ENCODE peak calls at places on chromosome 21, in four cellular contexts. K, C, Y and D are unnamed samples.

GRCh38 chr21:44263221-44263671 is 1.5 kb upstream of the DNMT3L start:
- DNase-seq in K (no peak), C (no peak), Y (peak; percentile 94), D (peak; percentile 40)

GRCh38 chr21:40118527-40118926 is 251.3 kb downstream of the PCP4 start:
- DNase-seq in K (no peak), C (no peak), Y (no peak), D (no peak)

GRCh38 chr21:36319767-36320420 is at the start of gene MORC3:
- DNase-seq in Y (peak; percentile 99), C (peak; percentile 99), K (peak; percentile 74), D (peak; percentile 100)

GRCh38 chr21:40176732-40177131 is 309.5 kb downstream of the PCP4 start:
- DNase-seq in K (no peak), C (no peak), Y (no peak), D (no peak)

GRCh38 chr21:34129039-34129891 is 55.9 kb downstream of the MRPS6 start:
- DNase-seq in C (peak; percentile 78), K (no peak), Y (peak; percentile 67), D (peak; percentile 69)

GRCh38 chr21:14864211-14865021 is 200.4 kb downstream of the NRIP1 start:
- DNase-seq in Y (peak; percentile 87), K (no peak), C (peak; percentile 42), D (peak; percentile 59)

GRCh38 chr21:14057313-14057712 is 153.4 kb downstream of the LIPI start:
- DNase-seq in Y (no peak), K (no peak), C (no peak), D (no peak)

GRCh38 chr21:43640437-43640836 is 18.9 kb downstream of the HSF2BP start:
- DNase-seq in Y (no peak), K (no peak), C (no peak), D (no peak)

GRCh38 chr21:14771587-14771986 is 225.5 kb upstream of the SAMSN1 start:
- DNase-seq in Y (no peak), K (no peak), C (no peak), D (no peak)

GRCh38 chr21:16059981-16060380 is 330.2 kb downstream of the USP25 start:
- DNase-seq in Y (no peak), K (no peak), C (no peak), D (no peak)

GRCh38 chr21:16079830-16080229 is 350.0 kb downstream of the USP25 start:
- DNase-seq in K (no peak), C (no peak), Y (no peak), D (no peak)

GRCh38 chr21:38716942-38717341 is 88.8 kb upstream of the ETS2 start:
- DNase-seq in C (no peak), Y (no peak), K (no peak), D (no peak)

GRCh38 chr21:42793774-42794173 is 85.6 kb downstream of the WDR4 start:
- DNase-seq in Y (peak; percentile 70), C (no peak), K (no peak), D (no peak)

GRCh38 chr21:39502631-39503030 is 50.9 kb downstream of the SH3BGR start:
- DNase-seq in Y (no peak), K (no peak), C (no peak), D (no peak)

GRCh38 chr21:43598416-43599120 is 60.7 kb downstream of the HSF2BP start:
- DNase-seq in Y (no peak), K (no peak), C (no peak), D (no peak)

GRCh38 chr21:36909901-36910561 is 56.4 kb downstream of the HLCS start:
- DNase-seq in Y (no peak), K (no peak), C (peak; percentile 93), D (peak; percentile 80)

GRCh38 chr21:14982336-14982735 is 82.5 kb downstream of the NRIP1 start:
- DNase-seq in K (no peak), Y (no peak), C (no peak), D (peak; percentile 70)

GRCh38 chr21:35377505-35378090 is 328.5 kb upstream of the RUNX1 start:
- DNase-seq in C (no peak), Y (no peak), K (no peak), D (no peak)

GRCh38 chr21:33522950-33523349 is 19.0 kb downstream of the GART start:
- DNase-seq in K (no peak), Y (no peak), C (no peak), D (no peak)

GRCh38 chr21:35716886-35717285 is 343.4 kb downstream of the SETD4 start:
- DNase-seq in C (no peak), Y (no peak), K (no peak), D (no peak)

GRCh38 chr21:28742527-28742926 is 250.2 kb downstream of the LTN1 start:
- DNase-seq in Y (no peak), C (no peak), K (no peak), D (no peak)

GRCh38 chr21:28743723-28744122 is 249.0 kb downstream of the LTN1 start:
- DNase-seq in C (no peak), Y (no peak), K (no peak), D (no peak)

GRCh38 chr21:28745131-28746055 is 247.3 kb downstream of the LTN1 start:
- DNase-seq in K (no peak), C (peak; percentile 87), Y (peak; percentile 90), D (peak; percentile 74)

GRCh38 chr21:28747464-28747863 is 245.2 kb downstream of the LTN1 start:
- DNase-seq in Y (no peak), C (no peak), K (no peak), D (no peak)

GRCh38 chr21:28746166-28746565 is 246.5 kb downstream of the LTN1 start:
- DNase-seq in K (no peak), Y (no peak), C (no peak), D (no peak)
- H3K9me3 ChIP-seq in K (no peaks in the 10 kb centered on the region), Y (no peaks in the 10 kb centered on the region), C (no peaks in the 10 kb centered on the region), D (no peaks in the 10 kb centered on the region)

DNA sequence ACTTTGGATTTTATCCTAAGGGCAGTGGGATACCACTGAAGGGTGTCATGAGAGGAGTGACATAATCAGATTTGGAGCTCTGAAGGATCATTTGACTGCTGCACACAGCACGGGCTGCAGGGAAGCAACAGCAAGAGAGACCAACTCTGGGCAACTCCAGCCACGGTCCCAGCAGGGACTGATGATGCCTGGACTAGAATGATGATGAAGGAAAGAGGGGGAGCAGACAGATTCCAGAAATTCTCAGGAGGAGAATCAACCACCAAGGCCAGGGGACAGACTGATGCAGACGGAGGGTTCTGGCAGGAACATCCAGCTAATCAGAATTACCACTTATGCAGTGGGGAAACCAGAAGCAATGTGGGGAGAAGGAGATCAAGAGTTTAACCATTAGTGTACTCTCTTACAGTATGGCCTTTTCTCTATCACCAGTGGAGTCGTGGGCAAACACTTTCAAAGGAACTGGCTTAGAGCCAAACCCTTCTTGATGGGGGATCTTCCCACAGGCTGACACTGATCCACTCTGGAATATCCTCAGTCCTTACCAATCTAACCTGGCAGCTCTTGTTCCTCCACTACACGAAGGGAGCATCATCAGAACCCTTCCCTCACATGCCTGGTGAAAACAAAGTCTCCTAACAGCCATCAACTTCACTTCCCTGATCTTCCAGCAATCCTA is 3.3 kb downstream of the URB1 start:
- DNase-seq in Y (no peak), K (no peak), C (no peak), D (no peak)
- H3K4me3 ChIP-seq in Y (no peak overlapping the region), K (no peak overlapping the region), C (no peak overlapping the region), D (no peak overlapping the region)

DNA sequence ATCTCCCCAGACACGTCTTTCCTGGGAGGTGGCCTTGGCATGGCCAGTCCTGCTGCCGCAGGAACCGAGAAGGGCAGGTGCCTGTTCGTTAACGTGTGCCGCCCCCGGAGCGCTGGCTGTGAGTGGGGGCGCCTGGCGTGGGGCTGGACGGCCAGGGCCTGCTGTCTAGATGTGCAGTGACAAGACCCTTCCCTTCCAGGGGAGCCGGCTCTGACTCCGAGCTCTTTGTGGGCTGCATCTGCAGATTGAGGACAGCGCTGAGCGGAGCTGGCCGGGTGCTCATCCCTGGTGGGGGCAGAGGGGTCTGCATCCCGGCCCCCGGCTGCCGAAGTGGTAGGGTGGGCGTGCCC is 13.0 kb downstream of the COL18A1 start:
- DNase-seq in K (no peak), Y (peak; percentile 31), C (no peak), D (no peak)
- H3K27ac ChIP-seq in K (no peak overlapping the region), Y (peak overlapping the region; percentile 55), C (no peak overlapping the region), D (no peak overlapping the region)

DNA sequence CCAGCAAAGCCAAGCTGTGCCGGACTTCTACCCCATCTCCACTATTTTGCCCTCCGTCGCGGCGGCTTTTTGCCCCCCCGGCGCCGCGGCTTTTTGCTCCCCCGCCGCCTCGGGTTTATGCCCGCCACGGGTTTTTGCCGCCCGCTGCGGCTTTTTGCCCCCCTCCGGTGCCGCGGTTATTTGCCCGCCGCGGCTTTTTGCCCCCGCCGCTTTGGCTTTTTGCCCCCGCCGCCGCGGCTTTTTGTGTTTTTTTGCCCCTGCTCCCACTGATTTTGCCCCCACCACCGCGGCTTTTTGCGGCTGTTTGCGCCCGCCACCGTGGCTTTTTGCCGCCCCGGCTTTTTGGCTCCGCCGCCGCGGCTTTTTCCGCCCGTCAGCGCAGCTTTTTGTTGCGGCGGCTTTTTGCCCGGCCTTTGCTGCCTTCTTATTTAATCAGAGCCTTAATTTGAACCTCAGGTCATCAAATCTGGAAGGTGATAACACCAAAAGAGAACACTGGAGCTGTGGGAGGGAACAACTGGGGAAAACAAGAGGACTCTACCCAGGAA is 106.0 kb downstream of the TPTE start:
- DNase-seq in C (no peak), K (no peak), Y (no peak), D (no peak)
- H3K9me3 ChIP-seq in C (peaks cover 18% of the 10 kb centered on the region), K (peaks cover 23% of the 10 kb centered on the region), Y (peaks cover 56% of the 10 kb centered on the region), D (no peaks in the 10 kb centered on the region)

GRCh38 chr21:26945916-26946315 is 21.0 kb downstream of the ADAMTS5 start:
- DNase-seq in C (no peak), Y (peak; percentile 54), K (no peak), D (no peak)
- H3K4me3 ChIP-seq in C (no peak overlapping the region), Y (no peak overlapping the region), K (no peak overlapping the region), D (no peak overlapping the region)

GRCh38 chr21:41677671-41678015 is 89.2 kb downstream of the RIPK4 start:
- DNase-seq in C (no peak), K (no peak), Y (peak; percentile 35), D (peak; percentile 71)

GRCh38 chr21:41678944-41679343 is 87.9 kb downstream of the RIPK4 start:
- DNase-seq in K (peak; percentile 42), C (peak; percentile 78), Y (peak; percentile 98), D (peak; percentile 96)

GRCh38 chr21:41680444-41681335 is 86.2 kb downstream of the RIPK4 start:
- DNase-seq in Y (peak; percentile 63), C (no peak), K (no peak), D (no peak)

GRCh38 chr21:41676198-41676597 is 90.7 kb downstream of the RIPK4 start:
- DNase-seq in K (no peak), Y (no peak), C (no peak), D (no peak)

GRCh38 chr21:41678016-41678935 is 88.6 kb downstream of the RIPK4 start:
- DNase-seq in Y (peak; percentile 76), K (no peak), C (no peak), D (peak; percentile 64)
- H3K27ac ChIP-seq in Y (peak overlapping the region; percentile 58), K (peak overlapping the region; percentile 94), C (peak overlapping the region; percentile 39), D (peak overlapping the region; percentile 86)

DNA sequence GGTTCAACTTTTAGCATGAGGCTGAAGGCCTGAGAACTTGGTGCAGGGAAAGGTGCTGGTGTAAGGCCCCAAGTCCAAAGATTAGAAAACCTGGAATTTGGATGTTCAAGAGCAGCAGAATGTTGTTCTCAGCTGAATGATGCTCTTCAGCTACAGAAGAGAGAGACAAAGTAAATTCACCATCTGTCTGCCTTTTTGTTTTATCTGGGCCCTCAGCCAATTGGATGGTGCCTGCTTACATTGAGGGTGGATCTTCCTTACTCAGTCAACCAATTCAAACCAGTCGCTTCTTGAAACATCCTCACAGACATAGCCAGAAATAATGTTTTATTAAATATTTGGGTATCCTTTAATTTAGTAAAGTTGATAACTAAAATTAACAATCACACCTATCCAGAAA is 748.2 kb upstream of the ADAMTS5 start:
- DNase-seq in Y (no peak), C (no peak), K (no peak), D (no peak)
- H3K9me3 ChIP-seq in Y (no peaks in the 10 kb centered on the region), C (no peaks in the 10 kb centered on the region), K (no peaks in the 10 kb centered on the region), D (no peaks in the 10 kb centered on the region)

GRCh38 chr21:17513214-17514123 is 626 bp downstream of the CXADR start:
- DNase-seq in K (no peak), Y (peak; percentile 75), C (no peak), D (peak; percentile 26)
- H3K4me3 ChIP-seq in K (peak overlapping the region; percentile 59), Y (peak overlapping the region; percentile 97), C (peak overlapping the region; percentile 69), D (peak overlapping the region; percentile 43)